ENCODE peak calls at places on chromosomes 4 and X, in six cellular contexts. W, H, F, Y, Q and T are unnamed samples.

GRCh38 chr4:126708716-126709115 is 924.0 kb upstream of the INTU start:
- DNase-seq in Q (no peak), W (no peak), F (no peak), Y (no peak), H (no peak), T (no peak)

GRCh38 chrX:112083624-112084326 is 1.2 kb upstream of the TRPC5 start:
- DNase-seq in W (no peak), Q (no peak), H (no peak), F (peak), Y (no peak), T (no peak)

GRCh38 chr4:182404371-182404770 is 161.2 kb downstream of the TENM3 start:
- DNase-seq in Q (no peak), W (no peak), H (no peak), F (no peak), Y (no peak), T (no peak)

GRCh38 chrX:134551365-134552095 is 91.6 kb downstream of the HPRT1 start:
- DNase-seq in W (no peak), Y (no peak), Q (no peak), H (no peak), F (no peak), T (no peak)

GRCh38 chr4:20195071-20195885 is 56.4 kb upstream of the SLIT2 start:
- DNase-seq in H (no peak), Y (no peak), Q (no peak), F (no peak), W (no peak), T (no peak)

GRCh38 chr4:40211224-40212185 is 14.7 kb downstream of the RHOH start:
- DNase-seq in Y (no peak), F (no peak), H (no peak), W (no peak), Q (no peak), T (no peak)

GRCh38 chrX:20140410-20140809 is 1.2 kb downstream of the EIF1AX start:
- DNase-seq in F (no peak), Q (no peak), Y (no peak), H (no peak), W (no peak), T (no peak)

GRCh38 chr4:34281826-34282225 is 1962.5 kb downstream of the ARAP2 start:
- DNase-seq in Y (no peak), W (no peak), F (no peak), Q (no peak), H (no peak), T (no peak)

GRCh38 chr4:37424753-37425152 is 180.2 kb downstream of the NWD2 start:
- DNase-seq in H (no peak), F (no peak), W (no peak), Q (no peak), Y (no peak), T (no peak)

GRCh38 chr4:81426770-81427604 is 44.7 kb downstream of the RASGEF1B start:
- DNase-seq in F (no peak), Y (no peak), Q (no peak), W (no peak), H (no peak), T (no peak)

GRCh38 chrX:53282313-53282712 is 929 bp upstream of the IQSEC2 start:
- DNase-seq in H (no peak), F (no peak), W (no peak), Y (no peak), Q (no peak), T (no peak)

GRCh38 chr4:182648766-182649165 is 268.4 kb downstream of the DCTD start:
- DNase-seq in H (no peak), F (no peak), W (no peak), Y (no peak), Q (no peak), T (no peak)

GRCh38 chrX:65821721-65822496 is 154.5 kb downstream of the MSN start:
- DNase-seq in Q (no peak), H (peak), F (no peak), W (no peak), Y (no peak), T (peak)

GRCh38 chrX:38882894-38883620 is 81.8 kb downstream of the MID1IP1 start:
- DNase-seq in H (no peak), Y (no peak), Q (no peak), F (no peak), W (no peak), T (no peak)

GRCh38 chr4:168486961-168487820 is 6.9 kb upstream of the DDX60L start:
- DNase-seq in H (no peak), W (peak), F (no peak), Y (no peak), Q (no peak), T (no peak)

DNA sequence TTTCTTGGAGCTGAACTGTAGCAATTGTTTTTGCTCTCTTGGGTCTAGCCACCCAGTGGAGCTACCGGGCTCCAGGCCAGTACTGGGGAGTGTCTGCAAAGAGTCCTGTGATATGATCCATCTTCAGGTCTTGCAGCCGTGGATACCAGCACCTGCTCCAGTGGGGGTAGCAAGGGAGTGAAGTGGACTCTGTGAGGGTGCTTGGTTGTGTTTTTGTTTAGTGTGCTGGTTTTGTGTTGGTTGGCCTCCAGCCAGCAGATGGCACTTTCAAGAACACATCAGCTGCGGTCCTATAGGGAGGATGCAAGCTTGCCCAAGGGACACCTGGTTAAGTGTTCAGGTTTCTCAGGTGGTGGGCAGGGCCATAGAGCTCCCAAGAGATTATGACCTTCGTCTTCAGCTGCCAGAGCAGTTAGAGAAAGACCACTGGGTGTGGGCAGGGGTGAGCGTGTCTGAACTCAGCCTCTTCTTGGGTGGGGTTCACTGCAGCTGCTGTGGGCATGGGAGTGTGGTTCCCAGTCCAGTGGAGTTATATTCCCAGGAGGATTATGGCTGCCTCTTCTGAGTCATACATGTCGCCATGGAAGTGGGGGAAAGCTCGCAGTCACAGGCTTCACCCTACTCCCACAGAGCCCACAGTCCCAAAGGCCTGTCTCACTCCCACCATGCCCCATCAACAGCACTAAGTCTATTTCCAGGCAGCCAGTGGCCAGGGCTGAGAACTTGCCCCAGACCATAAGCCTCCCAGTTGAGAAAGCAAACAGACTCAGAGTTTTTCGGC is 811.6 kb downstream of the GLUD2 start:
- DNase-seq in W (no peak), Q (no peak), Y (no peak), H (no peak), F (no peak), T (no peak)
- TF ChIP-seq TAF1 in W (no peak), Q (no peak), Y (no peak), H (no peak), F (no peak), T (no peak)

GRCh38 chr4:75516144-75516543 is 1.9 kb downstream of the THAP6 start:
- DNase-seq in Y (no peak), H (no peak), F (no peak), W (no peak), Q (no peak), T (no peak)

GRCh38 chr4:75512336-75513211 is 1.6 kb downstream of the RCHY1 start:
- DNase-seq in Y (peak), H (no peak), Q (peak), F (no peak), W (peak), T (no peak)

GRCh38 chr4:75514949-75515612 is 808 bp downstream of the THAP6 start:
- DNase-seq in F (no peak), W (peak), H (no peak), Y (no peak), Q (peak), T (no peak)

GRCh38 chr4:75513529-75514130 is 573 bp downstream of the RCHY1 start:
- DNase-seq in H (no peak), Y (no peak), F (no peak), W (no peak), Q (no peak), T (no peak)

GRCh38 chr4:75514131-75514948 is at the start of the genes RCHY1 and THAP6:
- DNase-seq in W (peak), F (peak), Y (peak), Q (peak), H (peak), T (peak)
- TF ChIP-seq POLR2A in W (peak), F (peak), Y (peak), Q (peak), H (peak), T (peak)

DNA sequence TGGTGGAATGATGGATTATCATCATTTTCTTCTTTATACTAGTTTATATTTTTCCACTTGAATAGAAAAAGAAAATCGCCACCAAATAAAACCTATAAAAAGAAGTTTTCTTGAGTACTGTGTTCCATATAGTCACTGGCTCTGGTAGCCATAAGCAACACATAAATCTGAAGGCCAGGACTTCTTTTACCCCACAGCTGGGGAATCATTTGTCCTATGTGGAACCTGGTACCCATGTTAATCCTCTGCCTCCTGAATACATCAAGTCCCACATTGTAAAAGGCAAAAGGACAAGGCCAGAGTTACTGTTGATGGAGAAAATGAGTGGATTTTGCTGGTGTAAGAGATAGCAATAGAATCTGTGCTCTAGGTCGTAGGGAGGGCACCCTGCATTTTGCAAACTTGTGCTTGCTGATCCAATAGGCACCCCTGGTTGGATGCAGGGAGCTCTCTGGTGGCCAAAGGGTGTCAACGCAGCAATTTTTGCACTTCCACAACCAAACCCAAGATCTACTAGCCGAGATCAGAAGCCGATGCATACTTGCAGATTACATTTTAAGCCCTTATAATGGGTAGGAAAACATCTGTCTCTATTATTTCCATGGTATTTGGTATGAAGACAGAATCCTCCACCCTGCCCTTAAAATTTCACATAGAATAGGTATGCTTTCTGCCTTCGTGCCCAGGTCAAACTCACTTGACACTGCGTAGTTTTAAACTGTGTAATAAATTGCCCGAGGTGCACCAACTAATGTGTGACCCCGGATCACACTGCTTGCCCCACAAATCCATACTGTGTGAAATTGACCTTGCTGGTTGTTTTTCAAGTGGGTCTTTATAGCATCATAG is 146.2 kb upstream of the SCML1 start:
- DNase-seq in H (peak), W (peak), F (peak), Q (no peak), Y (peak), T (peak)
- TF ChIP-seq TAF1 in H (no peak), W (no peak), F (no peak), Q (no peak), Y (no peak), T (no peak)

DNA sequence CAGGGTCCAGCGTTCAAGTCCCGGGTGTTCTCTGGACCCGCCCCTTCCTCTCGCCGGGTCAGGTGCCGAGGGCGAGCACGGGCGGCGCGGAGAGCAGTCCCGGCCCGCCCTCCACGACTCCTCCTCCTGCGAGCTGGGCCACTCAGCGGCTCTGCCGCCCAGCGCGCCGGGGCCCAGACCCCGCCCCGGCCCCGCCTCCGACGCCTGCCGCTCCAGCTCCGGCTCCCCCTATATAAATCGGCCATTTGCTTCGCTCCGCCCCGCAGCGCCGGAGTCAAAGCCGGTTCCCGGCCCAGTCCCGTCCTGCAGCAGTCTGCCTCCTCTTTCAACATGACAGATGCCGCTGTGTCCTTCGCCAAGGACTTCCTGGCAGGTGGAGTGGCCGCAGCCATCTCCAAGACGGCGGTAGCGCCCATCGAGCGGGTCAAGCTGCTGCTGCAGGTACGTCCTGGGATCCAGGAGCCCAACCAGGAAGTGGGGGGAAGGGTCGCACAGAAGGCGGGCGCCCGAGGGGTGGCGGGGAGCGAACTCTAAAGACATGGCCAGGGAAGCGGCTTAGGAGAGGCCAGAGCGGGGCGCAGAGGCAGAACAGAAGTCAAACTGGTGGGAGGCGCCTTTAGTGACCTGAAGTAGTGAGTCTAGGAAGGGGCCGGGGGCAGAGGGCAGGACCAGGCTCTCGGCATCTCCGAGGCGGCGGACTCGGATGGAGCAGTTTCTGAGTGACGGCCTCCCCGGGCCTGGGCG is at the start of gene SLC25A5:
- DNase-seq in F (peak), H (peak), W (peak), Q (peak), Y (peak), T (peak)
- TF ChIP-seq POLR2A in F (no peak), H (peak), W (peak), Q (peak), Y (peak), T (peak)

GRCh38 chr4:3796960-3797359 is 30.8 kb downstream of the ADRA2C start:
- DNase-seq in Y (no peak), Q (no peak), F (no peak), W (no peak), H (no peak), T (no peak)
- TF ChIP-seq TAF1 in Y (no peak), Q (no peak), F (no peak), W (no peak), H (no peak), T (no peak)

DNA sequence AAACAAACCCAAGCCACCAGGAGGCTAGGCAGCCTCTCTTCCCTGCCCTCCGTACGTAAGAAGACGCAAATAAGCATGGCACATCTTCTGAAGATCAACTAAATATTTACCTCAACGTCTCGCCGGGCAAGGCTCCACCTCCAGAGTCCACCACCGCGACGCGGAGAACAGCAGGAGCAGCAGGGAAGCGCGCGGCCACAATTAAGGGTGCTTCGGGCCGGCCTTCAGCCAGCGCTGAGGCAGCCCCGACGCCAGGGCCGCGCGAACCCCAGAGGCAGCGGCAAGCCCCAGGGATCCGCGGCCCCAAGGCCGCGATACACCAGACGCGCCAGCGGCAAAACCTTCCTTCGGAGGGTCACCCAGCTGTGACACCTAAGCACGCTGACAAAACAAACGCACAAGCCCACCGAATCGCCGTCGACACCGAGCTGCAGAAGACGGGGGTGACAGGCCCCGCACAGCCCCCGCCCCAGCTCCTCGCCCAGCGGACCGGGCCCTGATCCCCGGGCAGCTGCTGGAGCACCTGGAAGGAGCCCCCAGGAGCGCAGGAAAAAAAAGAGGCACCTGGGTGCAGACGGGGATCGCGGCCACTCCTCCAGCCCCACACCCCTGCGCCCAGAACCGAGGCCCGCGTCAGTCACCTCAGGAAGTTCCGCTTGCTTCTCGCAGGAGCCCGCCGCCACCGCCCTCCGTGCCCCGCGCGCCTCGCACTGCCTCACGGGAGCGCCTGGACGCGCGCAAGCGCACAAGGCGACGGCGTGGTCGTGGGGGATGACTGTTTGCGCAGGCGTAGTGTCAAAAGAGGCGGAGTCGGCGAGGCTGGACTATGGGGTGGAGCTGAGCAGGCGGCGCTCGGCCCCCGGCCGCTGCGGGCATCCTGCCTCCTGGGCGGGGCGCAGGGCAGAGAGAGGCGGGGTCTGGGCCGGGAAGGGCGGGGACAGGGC is at the start of the genes HAUS3 and POLN:
- DNase-seq in F (peak), Q (peak), W (peak), H (peak), Y (peak), T (peak)
- TF ChIP-seq POLR2A in F (no peak), Q (peak), W (peak), H (peak), Y (no peak), T (peak)

DNA sequence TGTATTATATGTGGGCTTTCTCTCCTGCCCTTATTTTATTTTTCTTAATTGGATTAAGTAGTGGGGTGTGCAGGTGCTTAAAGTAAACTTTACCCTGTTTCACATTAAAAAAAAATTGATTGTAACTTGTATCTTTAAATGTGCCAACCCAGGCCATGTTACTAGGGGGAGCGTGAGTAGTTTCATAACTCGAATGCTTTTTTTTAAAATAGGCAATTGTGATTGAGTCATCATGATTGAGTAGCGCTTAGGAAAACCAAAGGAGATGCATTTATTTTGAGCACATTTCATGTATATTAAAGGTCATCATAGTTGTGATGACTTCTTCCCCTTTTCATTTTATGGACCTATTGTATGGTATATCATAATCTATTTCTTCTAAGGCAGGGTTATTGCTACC is 32.1 kb downstream of the GPAT3 start:
- DNase-seq in Y (no peak), F (no peak), H (no peak), W (no peak), Q (no peak), T (no peak)
- TF ChIP-seq TAF1 in Y (no peak), F (no peak), H (no peak), W (no peak), Q (no peak), T (no peak)

GRCh38 chr4:169765845-169766244 is 8.1 kb upstream of the HPF1 start:
- DNase-seq in W (no peak), H (no peak), Q (no peak), Y (no peak), F (peak), T (no peak)
- TF ChIP-seq POLR2A in W (no peak), H (no peak), Q (no peak), Y (no peak), F (no peak), T (no peak)

GRCh38 chr4:123244233-123244632 is 152.4 kb upstream of the SPRY1 start:
- DNase-seq in Y (no peak), Q (no peak), H (no peak), F (no peak), W (peak), T (no peak)
- TF ChIP-seq TAF1 in Y (no peak), Q (no peak), H (no peak), F (no peak), W (no peak), T (no peak)